ENCODE peak calls at places on chromosomes 3 and 15, in seven cellular contexts. Z is IMR-90; K is stomach; R is ovary; C is CD8-positive, alpha-beta memory T cell; L is neuronal stem cell; N is trophoblast cell. P is an unnamed sample.

GRCh38 chr15:62389887-62390792 is 225.1 kb upstream of the C2CD4B start:
- DNase-seq in Z (peak; percentile 77), K (peak; percentile 71), R (peak; percentile 66), C (peak; percentile 32), L (peak; percentile 76), N (peak; percentile 82), P (no peak)

GRCh38 chr3:112377418-112378071 is 44.6 kb downstream of the CD200 start:
- DNase-seq in Z (peak; percentile 7), K (no peak), R (no peak), C (no peak), L (no peak), N (no peak), P (no peak)

GRCh38 chr3:39388741-39389248 is 5.6 kb downstream of the SLC25A38 start:
- DNase-seq in Z (no peak), K (no peak), R (no peak), C (no peak), L (no peak), N (no peak), P (no peak)

GRCh38 chr15:64926661-64927060 is 15.0 kb downstream of the ANKDD1A start:
- DNase-seq in Z (no peak), K (no peak), R (no peak), C (no peak), L (no peak), N (no peak), P (no peak)

GRCh38 chr3:112640864-112641751 is at the start of gene CCDC80:
- DNase-seq in Z (peak; percentile 94), K (no peak), R (peak; percentile 53), C (no peak), L (no peak), N (peak; percentile 96), P (no peak)

GRCh38 chr3:179174898-179175297 is 26.7 kb downstream of the PIK3CA start:
- DNase-seq in Z (no peak), K (no peak), R (no peak), C (no peak), L (no peak), N (peak; percentile 81), P (no peak)

GRCh38 chr3:126552688-126553283 is 5.9 kb downstream of the C3orf22 start:
- DNase-seq in Z (no peak), K (peak; percentile 15), R (no peak), C (no peak), L (no peak), N (no peak), P (no peak)

GRCh38 chr3:57331078-57331477 is 38.6 kb upstream of the ASB14 start:
- DNase-seq in Z (no peak), K (no peak), R (no peak), C (no peak), L (no peak), N (no peak), P (no peak)

GRCh38 chr15:68775671-68776476 is 44.8 kb downstream of the ANP32A start:
- DNase-seq in Z (peak; percentile 24), K (peak; percentile 37), R (peak; percentile 87), C (no peak), L (no peak), N (no peak), P (no peak)

GRCh38 chr3:79361748-79362378 is 405.9 kb downstream of the ROBO1 start:
- DNase-seq in Z (peak; percentile 58), K (no peak), R (no peak), C (no peak), L (peak; percentile 21), N (peak; percentile 80), P (no peak)

GRCh38 chr3:106333911-106334618 is 465.3 kb upstream of the CBLB start:
- DNase-seq in Z (peak; percentile 75), K (no peak), R (no peak), C (peak; percentile 8), L (no peak), N (peak; percentile 86), P (no peak)

GRCh38 chr3:8658326-8659212 is 14.0 kb upstream of the SSUH2 start:
- DNase-seq in Z (peak; percentile 21), K (peak; percentile 96), R (peak; percentile 75), C (no peak), L (no peak), N (no peak), P (no peak)

GRCh38 chr3:172102123-172102882 is 62.9 kb downstream of the FNDC3B start:
- DNase-seq in Z (no peak), K (no peak), R (no peak), C (peak; percentile 11), L (no peak), N (no peak), P (no peak)

GRCh38 chr3:13559751-13560540 is 11.0 kb downstream of the FBLN2 start:
- DNase-seq in Z (no peak), K (no peak), R (no peak), C (no peak), L (no peak), N (no peak), P (no peak)

GRCh38 chr3:149989307-149989706 is 18.6 kb upstream of the PFN2 start:
- DNase-seq in Z (no peak), K (no peak), R (no peak), C (no peak), L (no peak), N (no peak), P (no peak)

GRCh38 chr3:115691964-115692363 is 68.7 kb downstream of the GAP43 start:
- DNase-seq in Z (no peak), K (no peak), R (no peak), C (no peak), L (no peak), N (no peak), P (no peak)

GRCh38 chr3:124858275-124858674 is 28.9 kb downstream of the ITGB5 start:
- DNase-seq in Z (peak; percentile 54), K (no peak), R (no peak), C (no peak), L (no peak), N (no peak), P (no peak)

GRCh38 chr3:43153189-43154083 is 47.6 kb upstream of the POMGNT2 start:
- DNase-seq in Z (peak; percentile 88), K (no peak), R (peak; percentile 96), C (no peak), L (no peak), N (no peak), P (no peak)

GRCh38 chr3:143132246-143132980 is 12.8 kb downstream of the CHST2 start:
- DNase-seq in Z (no peak), K (no peak), R (no peak), C (no peak), L (no peak), N (no peak), P (no peak)

GRCh38 chr3:108462899-108463298 is 47.5 kb downstream of the MYH15 start:
- DNase-seq in Z (peak; percentile 54), K (no peak), R (no peak), C (no peak), L (no peak), N (peak; percentile 32), P (no peak)

GRCh38 chr15:76866716-76867321 is 38.3 kb downstream of the SCAPER start:
- DNase-seq in Z (peak; percentile 58), K (no peak), R (no peak), C (no peak), L (peak; percentile 9), N (peak; percentile 61), P (no peak)

GRCh38 chr3:354433-354832 is 157.9 kb downstream of the CHL1 start:
- DNase-seq in Z (peak; percentile 64), K (no peak), R (peak; percentile 39), C (no peak), L (peak; percentile 67), N (peak; percentile 85), P (no peak)

GRCh38 chr3:180594631-180595348 is 7.2 kb upstream of the TTC14 start:
- DNase-seq in Z (peak; percentile 59), K (no peak), R (no peak), C (no peak), L (peak; percentile 8), N (peak; percentile 42), P (no peak)

GRCh38 chr15:74406517-74406916 is 27.2 kb downstream of the SEMA7A start:
- DNase-seq in Z (no peak), K (no peak), R (no peak), C (no peak), L (no peak), N (no peak), P (no peak)

GRCh38 chr15:74408385-74408784 is 25.4 kb downstream of the SEMA7A start:
- DNase-seq in Z (no peak), K (no peak), R (no peak), C (no peak), L (no peak), N (no peak), P (no peak)

GRCh38 chr15:74405823-74406222 is 27.9 kb downstream of the SEMA7A start:
- DNase-seq in Z (no peak), K (no peak), R (peak; percentile 71), C (no peak), L (no peak), N (no peak), P (no peak)

GRCh38 chr15:74408815-74409214 is 24.9 kb downstream of the SEMA7A start:
- DNase-seq in Z (no peak), K (no peak), R (no peak), C (no peak), L (no peak), N (no peak), P (no peak)

GRCh38 chr15:74406992-74407705 is 26.6 kb downstream of the SEMA7A start:
- DNase-seq in Z (peak; percentile 93), K (no peak), R (peak; percentile 59), C (no peak), L (peak; percentile 56), N (peak; percentile 88), P (no peak)
- H3K4me1 ChIP-seq in Z (peaks cover 22% of the 10 kb centered on the region), K (peaks cover 10% of the 10 kb centered on the region), R (peaks cover 31% of the 10 kb centered on the region), C (peaks cover 23% of the 10 kb centered on the region), L (peaks cover 17% of the 10 kb centered on the region), N (peaks cover 20% of the 10 kb centered on the region), P (peaks cover 19% of the 10 kb centered on the region)

GRCh38 chr3:170012683-170013400 is 25.0 kb upstream of the GPR160 start:
- DNase-seq in Z (no peak), K (no peak), R (no peak), C (no peak), L (no peak), N (no peak), P (no peak)
- H3K4me3 ChIP-seq in Z (no peak overlapping the region), K (peak overlapping the region; percentile 15), R (no peak overlapping the region), C (no peak overlapping the region), L (no peak overlapping the region), N (no peak overlapping the region), P (no peak overlapping the region)

DNA sequence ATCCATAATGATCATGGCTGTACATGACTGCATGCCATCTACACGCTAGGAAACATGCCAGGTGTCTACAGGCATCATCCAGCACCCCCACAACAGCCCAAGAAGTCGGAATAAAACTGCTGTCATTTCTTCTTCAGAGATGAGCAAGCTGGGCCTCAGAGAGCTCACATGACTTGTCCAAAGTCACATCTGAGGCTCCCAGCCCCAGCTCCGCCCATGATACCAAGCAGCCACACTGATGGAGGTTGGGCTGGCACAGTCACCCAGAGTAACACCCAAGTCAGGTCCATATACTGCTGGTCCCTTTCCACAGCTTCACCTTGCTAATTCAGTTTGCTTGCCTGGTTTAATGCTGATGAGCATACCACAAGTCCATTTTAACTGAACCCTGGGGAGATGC is 116.6 kb downstream of the SEC22A start:
- DNase-seq in Z (no peak), K (no peak), R (no peak), C (no peak), L (no peak), N (no peak), P (no peak)
- H3K27me3 ChIP-seq in Z (peaks cover 72% of the 10 kb centered on the region), K (no peaks in the 10 kb centered on the region), R (no peaks in the 10 kb centered on the region), C (no peaks in the 10 kb centered on the region), L (no peaks in the 10 kb centered on the region), N (no peaks in the 10 kb centered on the region), P (no peaks in the 10 kb centered on the region)

GRCh38 chr3:72086712-72087093 is 301.8 kb upstream of the PROK2 start:
- DNase-seq in Z (no peak), K (no peak), R (no peak), C (no peak), L (no peak), N (peak; percentile 14), P (no peak)
- H3K4me1 ChIP-seq in Z (no peaks in the 10 kb centered on the region), K (peaks cover 6% of the 10 kb centered on the region), R (no peaks in the 10 kb centered on the region), C (no peaks in the 10 kb centered on the region), L (no peaks in the 10 kb centered on the region), N (peaks cover 2% of the 10 kb centered on the region), P (peaks cover 9% of the 10 kb centered on the region)